ENCODE peak calls at places on chromosomes 16 and 17, in four cellular contexts. S is K562, X is GM12878, H is H1. K is an unnamed sample.

GRCh38 chr17:83195330-83196087 is 116.1 kb downstream of the METRNL start:
- DNase-seq in S (no peak), X (no peak), H (no peak), K (no peak)

GRCh38 chr17:81298991-81299733 is 4.1 kb upstream of the SLC38A10 start:
- DNase-seq in S (no peak), X (no peak), H (no peak), K (no peak)

GRCh38 chr16:30434852-30435251 is 5.0 kb upstream of the DCTPP1 start:
- DNase-seq in S (no peak), X (no peak), H (no peak), K (no peak)

GRCh38 chr17:752620-753219 is 656 bp upstream of the GEMIN4 start:
- DNase-seq in S (peak; percentile 26), X (no peak), H (no peak), K (peak; percentile 49)

GRCh38 chr16:61968242-61968978 is 67.8 kb downstream of the CDH8 start:
- DNase-seq in S (no peak), X (no peak), H (no peak), K (no peak)

GRCh38 chr17:22694362-22695227 is 1002.3 kb downstream of the KCNJ18 start:
- DNase-seq in S (peak; percentile 56), X (no peak), H (no peak), K (no peak)

GRCh38 chr17:12987120-12987519 is 30.7 kb downstream of the ELAC2 start:
- DNase-seq in S (no peak), X (no peak), H (no peak), K (no peak)

GRCh38 chr17:72407336-72408121 is 286.7 kb downstream of the SOX9 start:
- DNase-seq in S (no peak), X (no peak), H (no peak), K (peak; percentile 99)

GRCh38 chr17:60524463-60525346 is 1.3 kb downstream of the APPBP2 start:
- DNase-seq in S (peak; percentile 12), X (no peak), H (no peak), K (peak; percentile 37)

GRCh38 chr17:73210002-73210678 is 17.3 kb downstream of the COG1 start:
- DNase-seq in S (peak; percentile 58), X (no peak), H (no peak), K (no peak)

GRCh38 chr16:27706156-27706705 is 156.3 kb downstream of the KATNIP start:
- DNase-seq in S (no peak), X (no peak), H (no peak), K (no peak)

GRCh38 chr16:12260119-12260646 is 283.6 kb downstream of the SNX29 start:
- DNase-seq in S (no peak), X (no peak), H (no peak), K (no peak)

GRCh38 chr16:48057085-48057484 is 98.7 kb downstream of the ABCC12 start:
- DNase-seq in S (no peak), X (no peak), H (no peak), K (peak; percentile 7)

GRCh38 chr16:16014329-16015224 is 65.2 kb downstream of the ABCC1 start:
- DNase-seq in S (no peak), X (no peak), H (no peak), K (peak; percentile 62)

GRCh38 chr17:17172990-17173389 is 33.1 kb downstream of the PLD6 start:
- DNase-seq in S (no peak), X (no peak), H (no peak), K (no peak)

DNA sequence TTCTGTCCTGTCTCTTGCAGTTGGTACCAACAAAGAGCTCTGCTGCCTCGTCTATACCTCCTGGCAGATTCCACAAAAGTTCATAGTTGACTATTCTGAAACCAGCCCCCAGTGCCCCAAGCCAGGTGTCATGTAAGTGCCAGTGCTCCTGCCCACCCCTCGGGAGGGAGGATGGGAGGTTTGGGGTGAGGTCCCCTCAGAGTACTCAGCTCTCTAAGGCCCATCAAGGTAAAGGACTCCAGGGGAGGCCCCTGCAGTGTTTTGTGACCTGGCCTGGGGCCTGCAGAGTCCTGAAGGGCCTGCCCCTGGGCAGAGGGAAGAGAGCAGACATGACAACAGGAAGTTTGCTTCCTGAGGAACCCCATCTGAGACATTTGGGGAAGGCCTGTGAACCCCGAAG is 6.4 kb downstream of the CCL18 start:
- DNase-seq in S (no peak), X (no peak), H (no peak), K (no peak)
- TF ChIP-seq CHD1 in S (no peak), X (no peak), H (no peak), K (no peak)

GRCh38 chr16:58717994-58718393 is 16.1 kb downstream of the GOT2 start:
- DNase-seq in S (no peak), X (no peak), H (no peak), K (no peak)

GRCh38 chr16:58709338-58709737 is 24.8 kb upstream of the SLC38A7 start:
- DNase-seq in S (no peak), X (no peak), H (no peak), K (no peak)

GRCh38 chr16:58716468-58716867 is 17.6 kb downstream of the GOT2 start:
- DNase-seq in S (no peak), X (no peak), H (no peak), K (peak; percentile 13)

DNA sequence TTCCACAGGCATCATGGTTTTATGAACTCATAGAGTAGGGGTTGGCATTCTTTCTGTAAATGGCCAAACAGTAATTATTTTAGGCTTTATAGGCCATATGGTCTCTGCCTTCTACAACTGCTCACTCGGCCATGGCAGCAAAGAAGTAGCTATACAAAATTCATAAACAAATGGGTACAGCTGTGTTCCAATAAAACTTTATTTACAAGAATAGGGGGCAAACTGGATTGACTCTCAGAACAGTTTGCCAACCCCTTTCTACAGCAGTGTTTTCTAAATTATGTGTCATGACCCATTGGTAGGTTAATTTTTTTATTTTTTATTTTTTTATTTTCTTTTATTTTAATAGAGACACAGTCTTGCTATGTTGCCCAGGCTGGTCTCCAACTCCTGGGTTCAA is 20.4 kb downstream of the GOT2 start:
- DNase-seq in S (no peak), X (no peak), H (no peak), K (no peak)
- H3K4me1 ChIP-seq in S (no peaks in the 10 kb centered on the region), X (no peaks in the 10 kb centered on the region), H (no peaks in the 10 kb centered on the region), K (peaks cover 6% of the 10 kb centered on the region)

GRCh38 chr17:4969551-4970231 is 2.1 kb upstream of the SPAG7 start:
- DNase-seq in S (no peak), X (no peak), H (no peak), K (peak; percentile 55)
- TF ChIP-seq CHD1 in S (no peak), X (no peak), H (no peak), K (no peak)

DNA sequence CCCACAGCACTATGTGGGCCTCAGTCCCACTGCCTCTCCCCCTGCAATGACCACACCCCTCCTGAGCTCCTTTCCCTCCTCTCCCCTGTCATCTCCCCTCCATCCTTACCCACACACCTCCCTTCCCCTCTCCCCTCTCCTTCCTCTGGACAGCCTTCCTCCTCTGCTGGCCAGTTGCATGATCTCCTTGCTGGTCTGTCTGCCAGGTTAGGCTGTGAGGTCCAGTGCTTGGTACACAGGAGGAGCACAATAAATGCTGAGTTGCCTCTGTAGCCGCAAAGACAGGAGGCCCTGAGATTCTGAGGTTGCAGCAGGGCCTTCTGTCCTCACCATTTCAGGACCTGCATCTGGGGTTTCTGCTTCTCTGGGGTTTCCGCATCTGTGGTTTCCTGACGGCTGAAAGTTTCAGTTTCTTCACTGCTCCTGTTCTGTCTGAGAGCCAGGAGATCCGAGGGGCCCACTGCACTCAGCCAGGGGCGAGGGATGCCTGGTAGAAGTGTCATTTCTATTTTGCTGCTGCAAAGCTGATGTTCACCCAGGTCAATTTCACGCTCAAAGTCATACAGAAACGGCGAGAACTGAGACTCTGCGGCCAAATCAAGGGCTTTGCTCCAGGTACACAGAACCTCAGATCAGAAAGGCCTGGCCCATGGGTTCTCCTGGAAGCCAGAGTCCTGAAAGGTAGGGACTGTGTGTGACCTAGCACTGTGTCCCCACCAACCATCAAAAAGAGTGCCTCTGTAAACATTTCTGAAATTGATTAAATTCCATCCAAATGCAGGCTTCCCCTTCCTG is 4.6 kb upstream of the SLC12A3 start:
- DNase-seq in S (no peak), X (peak; percentile 75), H (no peak), K (no peak)
- H3K4me1 ChIP-seq in S (peaks cover 2% of the 10 kb centered on the region), X (peaks cover 33% of the 10 kb centered on the region), H (peaks cover 3% of the 10 kb centered on the region), K (no peaks in the 10 kb centered on the region)

K was measured in IMR-90.